ENCODE peak calls at places on chromosome 7, in five cellular contexts. U is neuronal stem cell, C is IMR-90, Q is mesendoderm, H is H1. I is an unnamed sample. For H3K36me3, the result is how much of the 10 kb centered on the place peaks cover.

GRCh38 chr7:94584113-94584512 is 71.8 kb downstream of the SGCE start:
- DNase-seq in H (no peak), Q (peak), U (no peak), C (peak), I (no peak)

GRCh38 chr7:128939075-128939860 is 1.5 kb downstream of the IRF5 start:
- DNase-seq in Q (no peak), H (no peak), U (no peak), C (no peak), I (no peak)

GRCh38 chr7:25073451-25073850 is 51.6 kb downstream of the CYCS start:
- DNase-seq in H (no peak), U (no peak), Q (no peak), C (peak), I (peak)

GRCh38 chr7:16204953-16205352 is 216.4 kb downstream of the CRPPA start:
- DNase-seq in H (no peak), Q (peak), C (no peak), U (peak), I (no peak)

GRCh38 chr7:89170628-89171027 is 375.1 kb upstream of the TEX47 start:
- DNase-seq in Q (no peak), C (no peak), U (no peak), H (no peak), I (no peak)

GRCh38 chr7:154795437-154795836 is 207.5 kb downstream of the PAXIP1 start:
- DNase-seq in C (no peak), H (no peak), U (no peak), Q (no peak), I (no peak)

GRCh38 chr7:146768941-146769340 is 652.3 kb downstream of the CNTNAP2 start:
- DNase-seq in H (no peak), C (no peak), U (no peak), Q (no peak), I (no peak)

GRCh38 chr7:155729847-155730246 is 82.4 kb downstream of the SHH start:
- DNase-seq in C (peak), H (no peak), Q (no peak), U (no peak), I (no peak)

GRCh38 chr7:74029991-74030415 is 2.0 kb downstream of the ELN start:
- DNase-seq in H (no peak), C (no peak), Q (peak), U (no peak), I (no peak)

GRCh38 chr7:103113164-103113563 is 35.7 kb downstream of the NAPEPLD start:
- DNase-seq in H (peak), C (peak), U (no peak), Q (peak), I (peak)

GRCh38 chr7:4709187-4709586 is 27.1 kb downstream of the FOXK1 start:
- DNase-seq in C (no peak), H (no peak), Q (peak), U (no peak), I (no peak)

GRCh38 chr7:113371376-113372043 is 253.2 kb upstream of the SMIM30 start:
- DNase-seq in H (no peak), C (peak), U (no peak), Q (no peak), I (no peak)

GRCh38 chr7:68729361-68729760 is 868.9 kb upstream of the AUTS2 start:
- DNase-seq in Q (peak), U (no peak), C (no peak), H (no peak), I (no peak)

GRCh38 chr7:26356929-26357792 is 65.5 kb downstream of the SNX10 start:
- DNase-seq in C (no peak), Q (no peak), H (no peak), U (no peak), I (no peak)

GRCh38 chr7:33774762-33775523 is 130.4 kb upstream of the BMPER start:
- DNase-seq in C (peak), H (no peak), Q (no peak), U (no peak), I (peak)

GRCh38 chr7:74174606-74175082 is 488 bp downstream of the EIF4H start:
- DNase-seq in H (no peak), U (peak), C (peak), Q (peak), I (peak)

GRCh38 chr7:49783446-49783845 is 10.0 kb downstream of the VWC2 start:
- DNase-seq in C (no peak), Q (no peak), U (no peak), H (no peak), I (no peak)

GRCh38 chr7:6508950-6509349 is 42.3 kb downstream of the GRID2IP start:
- DNase-seq in C (no peak), U (no peak), Q (no peak), H (no peak), I (no peak)
- H3K36me3 ChIP-seq in C (under half), U (under half), Q (under half), H (under half), I (under half)

GRCh38 chr7:39949980-39950472 is at the start of gene CDK13:
- DNase-seq in H (no peak), U (peak), Q (peak), C (peak), I (peak)
- H3K23ac ChIP-seq in H (no peak), U (peak), Q (peak), C (peak), I (peak)

GRCh38 chr7:142801601-142802295 is 31.0 kb downstream of the PRSS2 start:
- DNase-seq in C (no peak), H (no peak), U (no peak), Q (no peak), I (no peak)

GRCh38 chr7:142800103-142800502 is 29.3 kb downstream of the PRSS2 start:
- DNase-seq in H (no peak), U (no peak), Q (no peak), C (no peak), I (no peak)

GRCh38 chr7:142799483-142799882 is 28.7 kb downstream of the PRSS2 start:
- DNase-seq in U (no peak), Q (no peak), H (no peak), C (no peak), I (no peak)

GRCh38 chr7:142802301-142802700 is 31.5 kb downstream of the PRSS2 start:
- DNase-seq in Q (no peak), H (no peak), C (no peak), U (no peak), I (no peak)

DNA sequence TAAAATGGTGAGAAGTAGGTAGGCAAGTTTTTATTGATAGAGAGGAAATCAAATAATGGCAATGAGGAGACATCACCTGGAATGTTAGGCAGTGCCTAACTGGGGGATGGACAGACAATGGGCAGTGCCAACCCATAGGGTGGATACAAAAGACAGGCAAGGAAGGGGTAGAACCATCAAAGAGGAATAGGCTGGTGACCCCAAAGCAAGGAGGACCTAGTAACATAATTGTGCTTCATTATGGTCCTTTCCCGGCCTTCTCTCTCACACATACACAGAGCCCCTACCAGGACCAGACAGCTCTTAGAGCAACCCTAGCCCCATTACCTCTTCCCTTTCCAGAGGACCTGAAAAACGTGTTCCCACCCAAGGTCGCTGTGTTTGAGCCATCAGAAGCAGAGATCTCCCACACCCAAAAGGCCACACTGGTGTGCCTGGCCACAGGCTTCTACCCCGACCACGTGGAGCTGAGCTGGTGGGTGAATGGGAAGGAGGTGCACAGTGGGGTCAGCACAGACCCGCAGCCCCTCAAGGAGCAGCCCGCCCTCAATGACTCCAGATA is 30.0 kb downstream of the PRSS2 start:
- DNase-seq in H (no peak), Q (no peak), U (no peak), C (no peak), I (no peak)
- H3K18ac ChIP-seq in H (no peak), Q (no peak), U (no peak), C (no peak), I (no peak)

GRCh38 chr7:122135275-122135674 is 8.8 kb downstream of the AASS start:
- DNase-seq in U (no peak), C (no peak), Q (no peak), H (no peak), I (no peak)

GRCh38 chr7:122136033-122136432 is 8.0 kb downstream of the AASS start:
- DNase-seq in H (no peak), Q (no peak), C (no peak), U (no peak), I (peak)

GRCh38 chr7:122136639-122137253 is 7.3 kb downstream of the AASS start:
- DNase-seq in Q (no peak), H (no peak), U (no peak), C (peak), I (peak)

GRCh38 chr7:122132341-122132740 is 11.7 kb downstream of the AASS start:
- DNase-seq in H (no peak), C (peak), Q (no peak), U (no peak), I (peak)

GRCh38 chr7:122133477-122133876 is 10.6 kb downstream of the AASS start:
- DNase-seq in C (no peak), U (no peak), Q (no peak), H (no peak), I (no peak)
- H3K36me3 ChIP-seq in C (under half), U (under half), Q (under half), H (half or more), I (under half)

GRCh38 chr7:37400022-37400421 is 48.6 kb downstream of the ELMO1 start:
- DNase-seq in U (no peak), H (no peak), Q (no peak), C (no peak), I (no peak)
- H3K23ac ChIP-seq in U (no peak), H (no peak), Q (no peak), C (no peak), I (no peak)

GRCh38 chr7:98479318-98479717 is 78.4 kb upstream of the BAIAP2L1 start:
- DNase-seq in U (no peak), C (no peak), H (no peak), Q (no peak), I (no peak)
- H3K18ac ChIP-seq in U (no peak), C (no peak), H (no peak), Q (no peak), I (no peak)

GRCh38 chr7:1501487-1502270 is 2.5 kb downstream of the INTS1 start:
- DNase-seq in H (no peak), C (no peak), U (no peak), Q (no peak), I (no peak)

GRCh38 chr7:1500064-1500807 is 4.0 kb downstream of the INTS1 start:
- DNase-seq in C (no peak), U (no peak), Q (no peak), H (no peak), I (no peak)

GRCh38 chr7:1503816-1504775 is at the start of gene INTS1:
- DNase-seq in Q (peak), C (peak), H (peak), U (peak), I (peak)

GRCh38 chr7:1503390-1503789 is 799 bp downstream of the INTS1 start:
- DNase-seq in Q (no peak), U (no peak), H (no peak), C (no peak), I (no peak)

DNA sequence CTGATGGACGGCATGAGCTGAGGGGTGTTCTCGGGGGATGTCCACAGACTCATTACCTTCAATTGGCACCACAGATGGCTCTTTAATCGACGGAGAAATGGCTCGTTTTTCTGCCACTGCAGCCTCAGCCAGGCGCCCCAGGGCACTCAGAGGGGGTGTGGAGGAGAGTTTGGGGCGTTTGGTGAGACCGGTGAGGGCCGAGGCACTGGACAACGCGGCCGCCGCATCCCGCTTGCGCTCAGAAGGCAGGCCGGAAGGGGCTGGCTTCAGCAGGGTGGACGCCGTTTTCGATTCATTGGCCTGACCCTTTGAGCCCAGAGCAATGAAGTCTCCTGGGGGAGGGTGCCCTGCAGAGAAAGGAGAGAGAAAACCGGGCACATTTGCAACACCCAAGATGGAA is 1.3 kb downstream of the INTS1 start:
- DNase-seq in H (no peak), U (no peak), Q (no peak), C (no peak), I (no peak)
- H3K36me3 ChIP-seq in H (under half), U (under half), Q (under half), C (under half), I (half or more)

GRCh38 chr7:133112976-133113375 is 31.1 kb upstream of the CHCHD3 start:
- DNase-seq in Q (no peak), H (no peak), U (no peak), C (no peak), I (no peak)
- H3K23ac ChIP-seq in Q (no peak), H (no peak), U (no peak), C (no peak), I (no peak)

GRCh38 chr7:135773451-135773850 is 24.8 kb upstream of the FAM180A start:
- DNase-seq in C (peak), Q (no peak), U (no peak), H (no peak), I (no peak)
- H3K18ac ChIP-seq in C (peak), Q (no peak), U (no peak), H (no peak), I (no peak)

I was measured in mesenchymal stem cell.